ENCODE peak calls at places on chromosomes 7 and 10, in nine cellular contexts. K is OCI-LY7; V is PC-3; I is effector memory CD4-positive, alpha-beta T cell; C is adrenal gland; O is A549; Q is mammary epithelial cell; W is ascending aorta; P is aorta. J is an unnamed sample.

GRCh38 chr10:3635697-3636096 is 149.3 kb downstream of the KLF6 start:
- DNase-seq in P (no peak), C (no peak), O (no peak), Q (peak; percentile 97), K (no peak), I (no peak), V (peak; percentile 23), W (no peak), J (no peak)

GRCh38 chr7:55187701-55188491 is 169.1 kb downstream of the EGFR start:
- DNase-seq in C (no peak), P (no peak), V (no peak), I (no peak), O (no peak), Q (no peak), K (no peak), W (no peak), J (no peak)

GRCh38 chr10:86964061-86964846 is 4.0 kb upstream of the ADIRF start:
- DNase-seq in W (no peak), C (peak; percentile 40), O (no peak), K (no peak), Q (no peak), P (no peak), V (no peak), I (no peak), J (no peak)

GRCh38 chr10:68989317-68989990 is 851 bp downstream of the KIFBP start:
- DNase-seq in I (no peak), O (no peak), P (no peak), C (no peak), K (no peak), V (no peak), W (no peak), Q (no peak), J (no peak)

GRCh38 chr10:111126981-111127848 is 50.4 kb downstream of the ADRA2A start:
- DNase-seq in I (no peak), O (no peak), P (no peak), W (no peak), C (no peak), V (no peak), Q (no peak), K (no peak), J (no peak)

GRCh38 chr7:30327813-30328212 is 43.4 kb downstream of the ZNRF2 start:
- DNase-seq in C (no peak), Q (peak; percentile 76), I (no peak), P (no peak), K (no peak), W (no peak), O (no peak), V (peak; percentile 78), J (no peak)

GRCh38 chr7:43808410-43808809 is 49.9 kb downstream of the BLVRA start:
- DNase-seq in W (no peak), O (no peak), P (no peak), Q (no peak), V (no peak), K (no peak), I (no peak), C (no peak), J (no peak)

GRCh38 chr10:73967022-73967429 is 30.9 kb upstream of the VCL start:
- DNase-seq in I (no peak), P (no peak), K (no peak), V (peak; percentile 53), Q (no peak), C (no peak), O (no peak), W (no peak), J (no peak)

GRCh38 chr7:27689045-27689877 is 26.6 kb upstream of the HIBADH start:
- DNase-seq in I (no peak), V (peak; percentile 67), W (no peak), P (no peak), C (peak; percentile 50), O (peak; percentile 45), Q (peak; percentile 32), K (peak; percentile 78), J (no peak)

GRCh38 chr7:91034459-91035368 is 229.5 kb upstream of the FZD1 start:
- DNase-seq in Q (peak; percentile 34), P (peak; percentile 42), W (no peak), O (peak; percentile 25), C (peak; percentile 64), I (no peak), K (peak; percentile 61), V (peak; percentile 65), J (no peak)

GRCh38 chr7:101488826-101489572 is 126.3 kb downstream of the COL26A1 start:
- DNase-seq in V (peak; percentile 63), W (no peak), C (no peak), I (no peak), O (peak; percentile 80), P (no peak), Q (no peak), K (no peak), J (no peak)

GRCh38 chr7:156892086-156892800 is 740 bp downstream of the LMBR1 start:
- DNase-seq in I (peak; percentile 52), P (peak; percentile 64), Q (peak; percentile 36), C (peak; percentile 68), W (no peak), O (peak; percentile 63), K (peak; percentile 85), V (peak; percentile 31), J (peak; percentile 84)

GRCh38 chr10:114542373-114542772 is 115.7 kb downstream of the ABLIM1 start:
- DNase-seq in I (no peak), Q (no peak), P (no peak), W (no peak), K (no peak), C (no peak), O (no peak), V (no peak), J (no peak)

GRCh38 chr10:114543456-114543855 is 114.6 kb downstream of the ABLIM1 start:
- DNase-seq in W (no peak), K (peak; percentile 23), P (no peak), Q (no peak), I (no peak), V (no peak), C (no peak), O (no peak), J (no peak)

GRCh38 chr10:114539623-114540022 is 118.5 kb downstream of the ABLIM1 start:
- DNase-seq in K (no peak), O (no peak), P (no peak), I (no peak), W (no peak), Q (no peak), C (no peak), V (no peak), J (no peak)

GRCh38 chr10:114540191-114540590 is 117.9 kb downstream of the ABLIM1 start:
- DNase-seq in W (no peak), P (no peak), I (no peak), C (no peak), K (no peak), V (no peak), Q (no peak), O (no peak), J (no peak)

GRCh38 chr10:114541081-114541833 is 116.8 kb downstream of the ABLIM1 start:
- DNase-seq in P (peak; percentile 74), K (peak; percentile 24), Q (peak; percentile 89), O (no peak), W (peak; percentile 51), I (peak; percentile 74), C (peak; percentile 66), V (peak; percentile 62), J (no peak)
- H3K4me1 ChIP-seq in P (no peaks in the 10 kb centered on the region), K (peaks cover 89% of the 10 kb centered on the region), Q (peaks cover 41% of the 10 kb centered on the region), O (no peaks in the 10 kb centered on the region), W (no peaks in the 10 kb centered on the region), I (peaks cover 75% of the 10 kb centered on the region), C (peaks cover 4% of the 10 kb centered on the region), V (peaks cover 37% of the 10 kb centered on the region), J (peaks cover 27% of the 10 kb centered on the region)

DNA sequence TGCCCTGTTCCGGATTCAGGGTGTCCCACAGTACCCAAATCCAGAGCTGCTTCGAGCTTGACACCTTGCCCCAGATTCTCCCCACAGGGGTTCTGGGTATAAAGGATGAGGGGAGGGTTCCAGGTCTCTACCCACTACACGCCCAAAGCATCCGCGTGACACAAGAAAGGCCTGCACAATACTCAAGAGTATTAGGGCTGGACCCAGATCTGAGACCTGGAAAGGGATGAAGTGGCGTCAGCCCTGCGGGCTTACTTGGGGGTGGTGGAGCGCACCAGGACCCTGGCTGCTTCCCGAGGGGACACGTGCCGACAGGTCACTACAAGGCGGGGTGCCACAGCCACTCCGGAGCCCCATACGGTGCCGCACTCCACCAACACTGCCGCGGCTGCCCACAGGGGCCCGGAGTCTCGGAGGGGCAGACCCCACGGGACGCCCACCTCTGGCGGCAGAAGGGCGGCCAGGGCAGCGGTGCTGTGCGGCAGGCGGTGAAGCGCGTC is 1.3 kb downstream of the TYSND1 start:
- DNase-seq in Q (no peak), P (no peak), K (no peak), C (peak; percentile 45), W (no peak), V (peak; percentile 38), O (no peak), I (no peak), J (no peak)
- H3K4me3 ChIP-seq in Q (peak overlapping the region; percentile 74), P (peak overlapping the region; percentile 22), K (peak overlapping the region; percentile 76), C (peak overlapping the region; percentile 74), W (peak overlapping the region; percentile 95), V (peak overlapping the region; percentile 72), O (peak overlapping the region; percentile 79), I (peak overlapping the region; percentile 82), J (peak overlapping the region; percentile 95)

DNA sequence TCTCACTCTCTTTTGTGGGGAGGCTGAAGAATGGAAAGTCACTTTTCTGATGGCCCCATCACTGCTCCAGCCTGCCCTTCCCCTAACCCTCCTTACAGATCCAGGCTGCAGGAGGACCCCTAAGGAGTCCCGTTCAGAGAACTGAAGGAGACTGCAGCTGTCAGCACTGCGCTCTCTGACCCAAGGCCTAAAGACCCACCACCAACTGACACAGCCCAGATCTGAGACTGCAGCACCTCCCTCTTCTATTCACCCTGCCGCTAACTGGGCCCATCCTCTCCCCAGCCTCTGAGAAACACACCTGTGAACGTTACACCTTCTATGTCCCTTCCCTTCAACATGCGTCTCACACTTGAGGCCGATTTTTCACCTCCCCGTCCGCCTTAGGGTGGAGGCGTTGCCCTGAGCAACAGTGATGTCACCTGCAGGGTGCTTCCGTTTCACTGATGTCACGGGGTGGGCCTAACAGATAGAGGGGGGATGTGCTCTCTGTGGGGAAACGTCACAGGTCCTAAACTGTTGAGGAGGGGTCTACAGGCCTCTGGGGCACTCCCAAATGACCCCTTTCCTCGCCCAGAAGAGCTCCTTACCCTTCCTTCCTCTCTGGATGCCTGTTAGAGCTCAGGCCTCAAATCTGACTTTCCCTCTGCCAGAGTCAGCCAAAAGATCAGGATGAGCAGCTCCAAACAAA is 5.1 kb downstream of the ITPRIP start:
- DNase-seq in I (peak; percentile 44), W (no peak), K (peak; percentile 27), P (no peak), V (no peak), Q (no peak), C (peak; percentile 37), O (no peak), J (no peak)
- H3K4me1 ChIP-seq in I (peaks cover 53% of the 10 kb centered on the region), W (peaks cover 78% of the 10 kb centered on the region), K (peaks cover 60% of the 10 kb centered on the region), P (no peaks in the 10 kb centered on the region), V (peaks cover 83% of the 10 kb centered on the region), Q (peaks cover 68% of the 10 kb centered on the region), C (peaks cover 37% of the 10 kb centered on the region), O (peaks cover 73% of the 10 kb centered on the region), J (peaks cover 82% of the 10 kb centered on the region)

DNA sequence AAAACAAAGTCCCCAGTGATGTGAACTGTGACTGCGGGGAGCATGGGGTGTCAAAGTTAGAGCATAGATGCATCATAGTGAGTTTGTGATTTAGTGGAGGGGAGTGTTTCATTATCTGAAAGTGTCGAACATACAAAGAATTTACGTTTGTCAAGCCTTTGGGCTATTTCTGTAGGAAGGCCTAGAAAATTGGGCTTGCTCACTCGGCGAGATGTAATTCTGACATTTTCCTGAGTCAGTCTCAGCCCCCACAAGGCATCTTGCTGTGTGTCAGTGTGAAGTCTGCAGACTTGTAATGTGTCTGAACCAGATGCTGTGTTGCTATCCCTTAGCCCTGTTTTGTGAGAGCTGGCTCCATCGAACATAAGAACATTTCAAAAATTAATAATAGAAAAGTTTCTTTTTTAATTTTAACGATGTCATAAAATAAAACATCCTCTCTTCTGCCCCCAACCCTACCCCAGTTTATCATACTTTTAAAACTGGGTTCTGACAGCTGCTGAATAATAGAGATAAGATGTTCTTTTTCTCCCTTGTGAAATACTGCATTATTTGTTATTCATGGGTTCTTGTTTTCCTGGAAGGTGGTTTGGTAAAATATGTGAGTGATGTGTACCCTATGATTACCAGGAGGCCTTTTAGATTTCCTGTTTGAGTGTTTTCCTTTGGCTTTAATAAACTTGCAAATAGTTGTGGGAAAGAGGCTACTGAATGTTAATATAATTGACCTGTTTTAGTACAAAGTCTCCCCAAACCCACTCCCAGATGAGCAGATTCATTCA is 207.4 kb downstream of the GPR158 start:
- DNase-seq in K (no peak), P (no peak), I (no peak), V (no peak), O (no peak), Q (no peak), C (no peak), W (no peak), J (no peak)
- H3K4me3 ChIP-seq in K (no peak overlapping the region), P (no peak overlapping the region), I (no peak overlapping the region), V (no peak overlapping the region), O (no peak overlapping the region), Q (no peak overlapping the region), C (no peak overlapping the region), W (no peak overlapping the region), J (no peak overlapping the region)